ENCODE peak calls at places on chromosome 3, in eight cellular contexts. One of them, this sample, is unnamed.

GRCh38 chr3:16927485-16927884 is 42.7 kb downstream of the PLCL2 start:
- DNase-seq in Right ventricle myocardium inferior: no peak
- DNase-seq in NCI-H774: no peak
- DNase-seq in NCI-H69: no peak
- DNase-seq in SJCRH30: no peak
- DNase-seq in activated T-cell treated with anti-CD3 and anti-CD28 coated beads, Interleukin-2, amount 50 U/mL, for 4 hours: no peak
- DNase-seq in Daoy: no peak
- DNase-seq in coronary artery: no peak
- DNase-seq in this sample: no peak

GRCh38 chr3:61841111-61841845 is 279.9 kb downstream of the PTPRG start:
- DNase-seq in Right ventricle myocardium inferior: no peak
- DNase-seq in NCI-H774: no peak
- DNase-seq in NCI-H69: peak
- DNase-seq in SJCRH30: no peak
- DNase-seq in activated T-cell treated with anti-CD3 and anti-CD28 coated beads, Interleukin-2, amount 50 U/mL, for 4 hours: no peak
- DNase-seq in Daoy: no peak
- DNase-seq in coronary artery: no peak
- DNase-seq in this sample: no peak

GRCh38 chr3:187769771-187770170 is 24.5 kb upstream of the BCL6 start:
- DNase-seq in Right ventricle myocardium inferior: no peak
- DNase-seq in NCI-H774: no peak
- DNase-seq in NCI-H69: no peak
- DNase-seq in SJCRH30: no peak
- DNase-seq in activated T-cell treated with anti-CD3 and anti-CD28 coated beads, Interleukin-2, amount 50 U/mL, for 4 hours: no peak
- DNase-seq in Daoy: no peak
- DNase-seq in coronary artery: no peak
- DNase-seq in this sample: no peak

GRCh38 chr3:110995461-110996226 is 76.0 kb upstream of the NECTIN3 start:
- DNase-seq in Right ventricle myocardium inferior: no peak
- DNase-seq in NCI-H774: no peak
- DNase-seq in NCI-H69: peak
- DNase-seq in SJCRH30: peak
- DNase-seq in activated T-cell treated with anti-CD3 and anti-CD28 coated beads, Interleukin-2, amount 50 U/mL, for 4 hours: no peak
- DNase-seq in Daoy: no peak
- DNase-seq in coronary artery: no peak
- DNase-seq in this sample: no peak

GRCh38 chr3:51845129-51845528 is 16.3 kb upstream of the IQCF2 start:
- DNase-seq in Right ventricle myocardium inferior: no peak
- DNase-seq in NCI-H774: no peak
- DNase-seq in NCI-H69: no peak
- DNase-seq in SJCRH30: no peak
- DNase-seq in activated T-cell treated with anti-CD3 and anti-CD28 coated beads, Interleukin-2, amount 50 U/mL, for 4 hours: no peak
- DNase-seq in Daoy: no peak
- DNase-seq in coronary artery: no peak
- DNase-seq in this sample: no peak

GRCh38 chr3:179907784-179908482 is 128.8 kb downstream of the PEX5L start:
- DNase-seq in Right ventricle myocardium inferior: no peak
- DNase-seq in NCI-H774: no peak
- DNase-seq in NCI-H69: no peak
- DNase-seq in SJCRH30: no peak
- DNase-seq in activated T-cell treated with anti-CD3 and anti-CD28 coated beads, Interleukin-2, amount 50 U/mL, for 4 hours: no peak
- DNase-seq in Daoy: no peak
- DNase-seq in coronary artery: no peak
- DNase-seq in this sample: no peak

GRCh38 chr3:27939940-27940339 is 217.8 kb upstream of the EOMES start:
- DNase-seq in Right ventricle myocardium inferior: no peak
- DNase-seq in NCI-H774: no peak
- DNase-seq in NCI-H69: no peak
- DNase-seq in SJCRH30: peak
- DNase-seq in activated T-cell treated with anti-CD3 and anti-CD28 coated beads, Interleukin-2, amount 50 U/mL, for 4 hours: no peak
- DNase-seq in Daoy: no peak
- DNase-seq in coronary artery: no peak
- DNase-seq in this sample: no peak

GRCh38 chr3:74824366-74824765 is 209.9 kb upstream of the CNTN3 start:
- DNase-seq in Right ventricle myocardium inferior: no peak
- DNase-seq in NCI-H774: no peak
- DNase-seq in NCI-H69: no peak
- DNase-seq in SJCRH30: no peak
- DNase-seq in activated T-cell treated with anti-CD3 and anti-CD28 coated beads, Interleukin-2, amount 50 U/mL, for 4 hours: no peak
- DNase-seq in Daoy: no peak
- DNase-seq in coronary artery: no peak
- DNase-seq in this sample: no peak